ENCODE peak calls at places on chromosomes 11 and 22, in ten cellular contexts. D, U, Q, R, A, E, H, G, O and W are unnamed samples.

GRCh38 chr11:111624602-111625001 is 22.4 kb downstream of the SIK2 start:
- DNase-seq in D (no peak), U (no peak), Q (no peak), R (no peak), A (no peak), E (no peak), H (no peak), G (no peak), O (no peak), W (no peak)

GRCh38 chr11:15613799-15614198 is 499.1 kb downstream of the INSC start:
- DNase-seq in D (no peak), U (no peak), Q (no peak), R (no peak), A (no peak), E (no peak), H (no peak), G (no peak), O (no peak), W (no peak)

GRCh38 chr22:19760652-19761002 is at the start of gene TBX1:
- DNase-seq in D (no peak), U (no peak), Q (no peak), R (no peak), A (no peak), E (no peak), H (no peak), G (no peak), O (no peak), W (no peak)

GRCh38 chr11:19934828-19935259 is 222.2 kb downstream of the NAV2 start:
- DNase-seq in D (peak), U (no peak), Q (peak), R (no peak), A (no peak), E (peak), H (peak), G (no peak), O (no peak), W (no peak)

GRCh38 chr11:119533462-119533861 is 110.5 kb upstream of the THY1 start:
- DNase-seq in D (no peak), U (no peak), Q (no peak), R (no peak), A (no peak), E (no peak), H (no peak), G (no peak), O (no peak), W (no peak)

GRCh38 chr22:40243891-40244290 is 66.2 kb downstream of the TNRC6B start:
- DNase-seq in D (no peak), U (no peak), Q (no peak), R (no peak), A (no peak), E (no peak), H (no peak), G (no peak), O (no peak), W (no peak)

GRCh38 chr11:73875380-73875779 is 1.3 kb downstream of the COA4 start:
- DNase-seq in D (no peak), U (no peak), Q (no peak), R (no peak), A (no peak), E (no peak), H (no peak), G (no peak), O (no peak), W (no peak)

GRCh38 chr22:43094551-43094950 is 5.4 kb upstream of the TTLL1 start:
- DNase-seq in D (no peak), U (no peak), Q (no peak), R (no peak), A (no peak), E (no peak), H (no peak), G (no peak), O (no peak), W (no peak)

GRCh38 chr11:93407777-93408401 is 77.3 kb downstream of the DEUP1 start:
- DNase-seq in D (no peak), U (no peak), Q (no peak), R (no peak), A (no peak), E (no peak), H (peak), G (no peak), O (no peak), W (no peak)

GRCh38 chr11:75820636-75821035 is 5.6 kb downstream of the UVRAG start:
- DNase-seq in D (no peak), U (no peak), Q (no peak), R (no peak), A (no peak), E (peak), H (peak), G (no peak), O (no peak), W (no peak)

GRCh38 chr22:35634015-35634414 is 14.2 kb upstream of the APOL6 start:
- DNase-seq in D (no peak), U (no peak), Q (no peak), R (no peak), A (no peak), E (no peak), H (no peak), G (no peak), O (no peak), W (no peak)

GRCh38 chr11:36280531-36280930 is 8.7 kb downstream of the COMMD9 start:
- DNase-seq in D (no peak), U (no peak), Q (no peak), R (no peak), A (no peak), E (no peak), H (peak), G (no peak), O (no peak), W (no peak)

GRCh38 chr11:14544611-14545010 is 24.4 kb upstream of the PSMA1 start:
- DNase-seq in D (no peak), U (no peak), Q (no peak), R (no peak), A (no peak), E (peak), H (peak), G (no peak), O (no peak), W (no peak)

GRCh38 chr22:47328550-47329243 is 566.2 kb downstream of the TBC1D22A start:
- DNase-seq in D (no peak), U (no peak), Q (peak), R (peak), A (peak), E (peak), H (peak), G (no peak), O (no peak), W (no peak)

GRCh38 chr11:116893906-116894305 is 56.5 kb upstream of the APOA1 start:
- DNase-seq in D (no peak), U (peak), Q (no peak), R (no peak), A (no peak), E (no peak), H (no peak), G (no peak), O (no peak), W (no peak)

GRCh38 chr22:39362932-39363331 is 13.1 kb downstream of the SYNGR1 start:
- DNase-seq in D (no peak), U (no peak), Q (no peak), R (no peak), A (no peak), E (no peak), H (no peak), G (no peak), O (no peak), W (no peak)

GRCh38 chr11:122215244-122215992 is 99.4 kb upstream of the BLID start:
- DNase-seq in D (peak), U (peak), Q (peak), R (peak), A (peak), E (peak), H (peak), G (peak), O (peak), W (peak)

GRCh38 chr22:35900483-35901168 is 128.0 kb downstream of the RBFOX2 start:
- DNase-seq in D (no peak), U (no peak), Q (no peak), R (no peak), A (no peak), E (peak), H (peak), G (no peak), O (no peak), W (no peak)

GRCh38 chr11:3108183-3108721 is 51.0 kb upstream of the CARS1 start:
- DNase-seq in D (no peak), U (no peak), Q (no peak), R (no peak), A (no peak), E (no peak), H (no peak), G (peak), O (peak), W (no peak)

GRCh38 chr22:49865156-49865555 is 11.5 kb downstream of the ZBED4 start:
- DNase-seq in D (no peak), U (no peak), Q (no peak), R (no peak), A (no peak), E (no peak), H (no peak), G (no peak), O (no peak), W (no peak)

GRCh38 chr22:20765938-20766337 is 8.0 kb upstream of the SERPIND1 start:
- DNase-seq in D (no peak), U (no peak), Q (no peak), R (no peak), A (no peak), E (no peak), H (no peak), G (no peak), O (no peak), W (no peak)

GRCh38 chr11:6850526-6850925 is 5.0 kb downstream of the OR10A5 start:
- DNase-seq in D (no peak), U (no peak), Q (no peak), R (no peak), A (no peak), E (no peak), H (no peak), G (no peak), O (no peak), W (no peak)

GRCh38 chr11:74822187-74822586 is 73.5 kb downstream of the RNF169 start:
- DNase-seq in D (no peak), U (no peak), Q (no peak), R (no peak), A (no peak), E (peak), H (peak), G (no peak), O (no peak), W (no peak)

GRCh38 chr11:1521382-1522080 is 35.0 kb upstream of the MOB2 start:
- DNase-seq in D (no peak), U (no peak), Q (no peak), R (no peak), A (no peak), E (no peak), H (no peak), G (no peak), O (no peak), W (no peak)

GRCh38 chr11:76288166-76288978 is 82.1 kb upstream of the WNT11 start:
- DNase-seq in D (no peak), U (no peak), Q (no peak), R (no peak), A (no peak), E (peak), H (no peak), G (no peak), O (no peak), W (no peak)

GRCh38 chr11:19938051-19938856 is 222.0 kb downstream of the DBX1 start:
- DNase-seq in D (no peak), U (peak), Q (peak), R (no peak), A (peak), E (peak), H (peak), G (peak), O (no peak), W (peak)

GRCh38 chr11:126318642-126319373 is 14.9 kb downstream of the DCPS start:
- DNase-seq in D (no peak), U (no peak), Q (peak), R (no peak), A (peak), E (peak), H (peak), G (no peak), O (no peak), W (no peak)

GRCh38 chr22:19178065-19178658 is 374 bp downstream of the SLC25A1 start:
- DNase-seq in D (no peak), U (peak), Q (no peak), R (no peak), A (no peak), E (peak), H (peak), G (peak), O (peak), W (peak)

GRCh38 chr11:9269492-9270030 is 4.4 kb upstream of the DENND5A start:
- DNase-seq in D (no peak), U (peak), Q (no peak), R (no peak), A (no peak), E (no peak), H (peak), G (no peak), O (no peak), W (no peak)

GRCh38 chr11:23976776-23977380 is 520.0 kb upstream of the LUZP2 start:
- DNase-seq in D (no peak), U (no peak), Q (no peak), R (no peak), A (no peak), E (peak), H (peak), G (no peak), O (no peak), W (no peak)

GRCh38 chr22:39356464-39356863 is 6.7 kb downstream of the SYNGR1 start:
- DNase-seq in D (no peak), U (no peak), Q (no peak), R (no peak), A (no peak), E (no peak), H (no peak), G (no peak), O (no peak), W (no peak)

GRCh38 chr11:88631497-88631896 is 294.0 kb upstream of the CTSC start:
- DNase-seq in D (no peak), U (no peak), Q (no peak), R (no peak), A (no peak), E (peak), H (peak), G (no peak), O (no peak), W (no peak)

GRCh38 chr11:3087821-3088800 is 30.9 kb upstream of the CARS1 start:
- DNase-seq in D (no peak), U (no peak), Q (no peak), R (no peak), A (no peak), E (no peak), H (peak), G (no peak), O (no peak), W (no peak)

GRCh38 chr22:35467788-35468187 is 67.8 kb downstream of the MCM5 start:
- DNase-seq in D (peak), U (peak), Q (peak), R (no peak), A (peak), E (peak), H (peak), G (no peak), O (peak), W (peak)

GRCh38 chr11:116772443-116773202 is at the start of gene BUD13:
- DNase-seq in D (peak), U (peak), Q (peak), R (peak), A (peak), E (peak), H (peak), G (peak), O (peak), W (peak)

GRCh38 chr11:47566166-47566546 is 757 bp downstream of the PTPMT1 start:
- DNase-seq in D (no peak), U (no peak), Q (no peak), R (no peak), A (peak), E (no peak), H (no peak), G (peak), O (no peak), W (no peak)

GRCh38 chr22:18068991-18069390 is 8.8 kb upstream of the PEX26 start:
- DNase-seq in D (no peak), U (no peak), Q (no peak), R (no peak), A (no peak), E (no peak), H (no peak), G (no peak), O (no peak), W (no peak)

GRCh38 chr11:2582436-2582931 is 117.3 kb downstream of the KCNQ1OT1 start:
- DNase-seq in D (no peak), U (no peak), Q (no peak), R (no peak), A (peak), E (peak), H (no peak), G (peak), O (peak), W (no peak)

GRCh38 chr11:132531921-132532320 is 1000.4 kb downstream of the OPCML start:
- DNase-seq in D (no peak), U (no peak), Q (no peak), R (no peak), A (no peak), E (no peak), H (no peak), G (no peak), O (no peak), W (no peak)

DNA sequence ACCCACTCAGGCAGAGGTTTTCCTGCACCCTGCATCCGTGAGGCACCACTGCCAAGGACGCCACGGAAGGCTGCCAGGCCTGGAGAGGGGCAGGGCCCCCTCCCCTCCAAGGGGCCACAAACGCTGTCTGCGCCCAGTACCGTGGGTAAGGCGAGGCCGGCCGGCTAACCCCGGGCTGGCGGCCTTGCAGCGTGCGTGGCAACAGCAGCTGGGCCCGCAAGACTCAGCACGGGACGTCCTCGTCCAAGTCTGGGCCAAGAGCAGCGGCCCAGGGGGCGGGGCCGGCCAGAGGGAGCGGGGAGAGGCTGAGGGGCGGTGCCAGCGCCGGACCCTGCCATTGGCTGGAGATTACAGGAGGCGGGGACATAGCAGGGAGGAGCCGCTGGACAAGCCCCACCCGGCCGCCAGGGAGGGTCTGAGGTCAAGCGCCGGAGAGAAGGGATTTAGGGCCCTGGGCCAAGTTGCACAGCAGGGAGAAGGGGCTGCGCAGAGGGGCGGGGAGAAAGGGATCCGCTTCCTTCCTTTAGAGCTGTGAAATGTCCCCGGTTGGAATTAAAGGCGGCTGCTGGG is 16.0 kb downstream of the SLC43A1 start:
- DNase-seq in D (peak), U (peak), Q (peak), R (peak), A (peak), E (peak), H (peak), G (peak), O (peak), W (peak)
- TF ChIP-seq CTCF in D (no peak), U (no peak), Q (no peak), R (no peak), A (no peak), E (no peak), H (no peak), G (no peak), O (no peak), W (no peak)

GRCh38 chr11:115678942-115679341 is 174.7 kb upstream of the CADM1 start:
- DNase-seq in D (no peak), U (peak), Q (no peak), R (no peak), A (no peak), E (no peak), H (no peak), G (peak), O (no peak), W (peak)
- TF ChIP-seq CTCF in D (no peak), U (no peak), Q (no peak), R (no peak), A (no peak), E (no peak), H (no peak), G (no peak), O (peak), W (no peak)

GRCh38 chr22:23522642-23523251 is 57.3 kb downstream of the IGLL1 start:
- DNase-seq in D (no peak), U (peak), Q (peak), R (no peak), A (peak), E (peak), H (no peak), G (no peak), O (peak), W (peak)

GRCh38 chr22:23523746-23524145 is 56.3 kb downstream of the IGLL1 start:
- DNase-seq in D (no peak), U (no peak), Q (no peak), R (no peak), A (peak), E (no peak), H (no peak), G (no peak), O (peak), W (no peak)

GRCh38 chr22:23519442-23520177 is 60.5 kb downstream of the IGLL1 start:
- DNase-seq in D (no peak), U (no peak), Q (no peak), R (no peak), A (peak), E (no peak), H (no peak), G (no peak), O (peak), W (no peak)

GRCh38 chr22:23520875-23521441 is 59.1 kb downstream of the IGLL1 start:
- DNase-seq in D (no peak), U (no peak), Q (peak), R (no peak), A (peak), E (peak), H (peak), G (no peak), O (peak), W (peak)

DNA sequence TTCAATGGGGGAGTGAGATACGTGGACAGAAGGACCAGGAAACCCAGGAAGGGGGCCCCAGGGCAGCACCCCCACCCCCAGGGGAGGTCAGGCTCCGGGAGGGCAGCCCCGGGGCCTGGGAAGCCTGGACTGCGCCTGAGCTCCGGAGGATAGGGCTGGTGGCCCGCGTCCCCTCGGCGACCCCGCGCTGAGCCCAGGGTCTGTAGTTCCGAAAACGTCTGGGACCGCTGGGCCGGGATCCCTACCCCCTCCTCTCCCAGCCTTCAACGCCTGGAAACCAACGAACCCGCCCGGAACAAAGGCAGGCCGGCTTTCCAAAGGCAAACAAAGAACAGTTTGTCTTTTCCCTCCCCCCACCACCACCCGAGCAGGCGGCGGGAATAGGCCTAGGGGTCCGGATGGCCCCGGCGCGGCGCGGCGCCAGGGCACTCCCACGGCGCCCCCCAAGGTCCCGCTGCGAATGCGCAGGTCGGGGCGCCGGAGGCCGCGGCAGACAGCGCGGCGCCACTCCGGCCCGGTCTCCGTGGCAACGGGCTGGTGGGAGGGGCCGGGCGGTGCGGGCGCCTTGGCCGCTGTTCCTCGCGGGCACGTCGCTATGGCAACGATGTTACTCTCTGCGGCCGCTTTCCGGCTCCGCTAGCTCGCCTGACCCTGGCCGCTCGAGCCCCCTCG is 58.5 kb downstream of the IGLL1 start:
- DNase-seq in D (peak), U (peak), Q (peak), R (peak), A (peak), E (peak), H (peak), G (peak), O (peak), W (peak)
- TF ChIP-seq CTCF in D (no peak), U (no peak), Q (no peak), R (peak), A (peak), E (no peak), H (no peak), G (no peak), O (no peak), W (no peak)

GRCh38 chr11:11659567-11660341 is 37.9 kb upstream of the GALNT18 start:
- DNase-seq in D (no peak), U (no peak), Q (no peak), R (no peak), A (no peak), E (no peak), H (no peak), G (no peak), O (no peak), W (no peak)
- TF ChIP-seq CTCF in D (no peak), U (no peak), Q (no peak), R (no peak), A (no peak), E (peak), H (peak), G (no peak), O (no peak), W (peak)

GRCh38 chr11:64348611-64349387 is 8.8 kb downstream of the CCDC88B start:
- DNase-seq in D (no peak), U (no peak), Q (no peak), R (no peak), A (no peak), E (no peak), H (no peak), G (no peak), O (no peak), W (peak)
- TF ChIP-seq CTCF in D (no peak), U (no peak), Q (no peak), R (no peak), A (no peak), E (no peak), H (no peak), G (no peak), O (no peak), W (no peak)